ENCODE peak calls at places on chromosomes 6 and 20, in six cellular contexts. One of them, this sample, is unnamed.

GRCh38 chr6:36241728-36242127 is 28.1 kb upstream of the PNPLA1 start:
- DNase-seq in neural crest cell: no peak
- DNase-seq in glutamatergic neuron: no peak
- DNase-seq in stimulated activated CD4-positive, alpha-beta T cell treated with anti-CD3 and anti-CD28 coated beads, Interleukin-2, amount 100 ng/mL, for 48 hours: no peak
- DNase-seq in fibroblast of the aortic adventitia: peak; percentile 40
- DNase-seq in GDM1: peak; percentile 61
- DNase-seq in this sample: no peak

GRCh38 chr6:145480024-145480423 is 255.3 kb downstream of the EPM2A start:
- DNase-seq in stimulated activated CD4-positive, alpha-beta T cell treated with anti-CD3 and anti-CD28 coated beads, Interleukin-2, amount 100 ng/mL, for 48 hours: no peak
- DNase-seq in fibroblast of the aortic adventitia: no peak
- DNase-seq in neural crest cell: no peak
- DNase-seq in glutamatergic neuron: no peak
- DNase-seq in GDM1: no peak
- DNase-seq in this sample: no peak

GRCh38 chr6:43969158-43969981 is 157.9 kb downstream of the MRPL14 start:
- DNase-seq in GDM1: no peak
- DNase-seq in glutamatergic neuron: no peak
- DNase-seq in stimulated activated CD4-positive, alpha-beta T cell treated with anti-CD3 and anti-CD28 coated beads, Interleukin-2, amount 100 ng/mL, for 48 hours: no peak
- DNase-seq in neural crest cell: no peak
- DNase-seq in fibroblast of the aortic adventitia: no peak
- DNase-seq in this sample: no peak

GRCh38 chr20:58878399-58878798 is 25.9 kb downstream of the GNAS start:
- DNase-seq in GDM1: no peak
- DNase-seq in stimulated activated CD4-positive, alpha-beta T cell treated with anti-CD3 and anti-CD28 coated beads, Interleukin-2, amount 100 ng/mL, for 48 hours: no peak
- DNase-seq in neural crest cell: no peak
- DNase-seq in glutamatergic neuron: no peak
- DNase-seq in fibroblast of the aortic adventitia: no peak
- DNase-seq in this sample: no peak

GRCh38 chr6:89260310-89260709 is 43.2 kb upstream of the GABRR1 start:
- DNase-seq in fibroblast of the aortic adventitia: no peak
- DNase-seq in neural crest cell: no peak
- DNase-seq in glutamatergic neuron: no peak
- DNase-seq in GDM1: peak; percentile 56
- DNase-seq in stimulated activated CD4-positive, alpha-beta T cell treated with anti-CD3 and anti-CD28 coated beads, Interleukin-2, amount 100 ng/mL, for 48 hours: no peak
- DNase-seq in this sample: no peak

GRCh38 chr6:92922216-92922806 is 497.0 kb downstream of the EPHA7 start:
- DNase-seq in stimulated activated CD4-positive, alpha-beta T cell treated with anti-CD3 and anti-CD28 coated beads, Interleukin-2, amount 100 ng/mL, for 48 hours: no peak
- DNase-seq in GDM1: no peak
- DNase-seq in glutamatergic neuron: peak; percentile 23
- DNase-seq in neural crest cell: no peak
- DNase-seq in fibroblast of the aortic adventitia: no peak
- DNase-seq in this sample: no peak

GRCh38 chr20:57609842-57610167 is 10.4 kb downstream of the ZBP1 start:
- DNase-seq in GDM1: no peak
- DNase-seq in neural crest cell: no peak
- DNase-seq in fibroblast of the aortic adventitia: no peak
- DNase-seq in glutamatergic neuron: no peak
- DNase-seq in stimulated activated CD4-positive, alpha-beta T cell treated with anti-CD3 and anti-CD28 coated beads, Interleukin-2, amount 100 ng/mL, for 48 hours: no peak
- DNase-seq in this sample: no peak

GRCh38 chr20:19735446-19735845 is 22.6 kb upstream of the RIN2 start:
- DNase-seq in fibroblast of the aortic adventitia: peak; percentile 88
- DNase-seq in neural crest cell: no peak
- DNase-seq in glutamatergic neuron: peak; percentile 72
- DNase-seq in stimulated activated CD4-positive, alpha-beta T cell treated with anti-CD3 and anti-CD28 coated beads, Interleukin-2, amount 100 ng/mL, for 48 hours: peak; percentile 12
- DNase-seq in GDM1: no peak
- DNase-seq in this sample: no peak

GRCh38 chr20:22511943-22512910 is 72.1 kb downstream of the FOXA2 start:
- DNase-seq in neural crest cell: no peak
- DNase-seq in GDM1: no peak
- DNase-seq in fibroblast of the aortic adventitia: peak; percentile 74
- DNase-seq in stimulated activated CD4-positive, alpha-beta T cell treated with anti-CD3 and anti-CD28 coated beads, Interleukin-2, amount 100 ng/mL, for 48 hours: no peak
- DNase-seq in glutamatergic neuron: no peak
- DNase-seq in this sample: no peak

GRCh38 chr20:709421-709820 is 33.8 kb upstream of the SCRT2 start:
- DNase-seq in fibroblast of the aortic adventitia: no peak
- DNase-seq in neural crest cell: no peak
- DNase-seq in glutamatergic neuron: no peak
- DNase-seq in stimulated activated CD4-positive, alpha-beta T cell treated with anti-CD3 and anti-CD28 coated beads, Interleukin-2, amount 100 ng/mL, for 48 hours: no peak
- DNase-seq in GDM1: no peak
- DNase-seq in this sample: no peak

GRCh38 chr6:75884822-75885221 is 135.8 kb downstream of the MYO6 start:
- DNase-seq in fibroblast of the aortic adventitia: no peak
- DNase-seq in glutamatergic neuron: no peak
- DNase-seq in GDM1: no peak
- DNase-seq in neural crest cell: no peak
- DNase-seq in stimulated activated CD4-positive, alpha-beta T cell treated with anti-CD3 and anti-CD28 coated beads, Interleukin-2, amount 100 ng/mL, for 48 hours: no peak
- DNase-seq in this sample: no peak

GRCh38 chr6:167904791-167905190 is 78.1 kb downstream of the AFDN start:
- DNase-seq in neural crest cell: no peak
- DNase-seq in fibroblast of the aortic adventitia: no peak
- DNase-seq in stimulated activated CD4-positive, alpha-beta T cell treated with anti-CD3 and anti-CD28 coated beads, Interleukin-2, amount 100 ng/mL, for 48 hours: no peak
- DNase-seq in glutamatergic neuron: no peak
- DNase-seq in GDM1: no peak
- DNase-seq in this sample: no peak

GRCh38 chr6:45791181-45791580 is 224.5 kb downstream of the CLIC5 start:
- DNase-seq in neural crest cell: no peak
- DNase-seq in glutamatergic neuron: no peak
- DNase-seq in stimulated activated CD4-positive, alpha-beta T cell treated with anti-CD3 and anti-CD28 coated beads, Interleukin-2, amount 100 ng/mL, for 48 hours: no peak
- DNase-seq in GDM1: no peak
- DNase-seq in fibroblast of the aortic adventitia: peak; percentile 41
- DNase-seq in this sample: no peak

GRCh38 chr6:163651910-163652309 is 237.4 kb downstream of the QKI start:
- DNase-seq in stimulated activated CD4-positive, alpha-beta T cell treated with anti-CD3 and anti-CD28 coated beads, Interleukin-2, amount 100 ng/mL, for 48 hours: no peak
- DNase-seq in neural crest cell: no peak
- DNase-seq in fibroblast of the aortic adventitia: peak; percentile 2
- DNase-seq in GDM1: no peak
- DNase-seq in glutamatergic neuron: no peak
- DNase-seq in this sample: no peak